ENCODE peak calls at places on chromosomes 16 and 17, in nine cellular contexts. One of them, this sample, is unnamed.

GRCh38 chr17:77458202-77459017 is 317.6 kb downstream of the SEC14L1 start:
- DNase-seq in mesenchymal stem cell: no peak
- DNase-seq in psoas muscle: no peak
- DNase-seq in SK-N-MC: no peak
- DNase-seq in heart left ventricle: no peak
- DNase-seq in body of pancreas: no peak
- DNase-seq in cardiac muscle cell: no peak
- DNase-seq in stomach: no peak
- DNase-seq in IMR-90: no peak
- DNase-seq in this sample: no peak

GRCh38 chr16:14486520-14487303 is 143.3 kb downstream of the PARN start:
- DNase-seq in IMR-90: peak; percentile 94
- DNase-seq in SK-N-MC: peak; percentile 60
- DNase-seq in heart left ventricle: peak; percentile 91
- DNase-seq in mesenchymal stem cell: peak; percentile 92
- DNase-seq in psoas muscle: peak; percentile 76
- DNase-seq in cardiac muscle cell: peak; percentile 96
- DNase-seq in body of pancreas: peak; percentile 95
- DNase-seq in stomach: peak; percentile 92
- DNase-seq in this sample: peak; percentile 85

GRCh38 chr16:46573008-46573833 is 48.0 kb downstream of the SHCBP1 start:
- DNase-seq in psoas muscle: no peak
- DNase-seq in cardiac muscle cell: peak; percentile 14
- DNase-seq in body of pancreas: no peak
- DNase-seq in stomach: no peak
- DNase-seq in mesenchymal stem cell: peak; percentile 75
- DNase-seq in IMR-90: peak; percentile 52
- DNase-seq in heart left ventricle: no peak
- DNase-seq in SK-N-MC: peak; percentile 12
- DNase-seq in this sample: no peak

GRCh38 chr16:46972971-46973456 is 460 bp downstream of the DNAJA2 start:
- DNase-seq in cardiac muscle cell: peak; percentile 16
- DNase-seq in mesenchymal stem cell: peak; percentile 40
- DNase-seq in SK-N-MC: no peak
- DNase-seq in stomach: peak; percentile 50
- DNase-seq in psoas muscle: peak; percentile 37
- DNase-seq in body of pancreas: peak; percentile 44
- DNase-seq in heart left ventricle: peak; percentile 38
- DNase-seq in IMR-90: no peak
- DNase-seq in this sample: peak; percentile 55

GRCh38 chr17:10661377-10661906 is 4.3 kb upstream of the MYH3 start:
- DNase-seq in psoas muscle: no peak
- DNase-seq in SK-N-MC: no peak
- DNase-seq in IMR-90: no peak
- DNase-seq in heart left ventricle: no peak
- DNase-seq in stomach: no peak
- DNase-seq in mesenchymal stem cell: no peak
- DNase-seq in body of pancreas: no peak
- DNase-seq in cardiac muscle cell: no peak
- DNase-seq in this sample: no peak

GRCh38 chr17:80365983-80366382 is 49.0 kb upstream of the ENDOV start:
- DNase-seq in heart left ventricle: no peak
- DNase-seq in psoas muscle: no peak
- DNase-seq in mesenchymal stem cell: no peak
- DNase-seq in stomach: no peak
- DNase-seq in cardiac muscle cell: no peak
- DNase-seq in SK-N-MC: no peak
- DNase-seq in IMR-90: no peak
- DNase-seq in body of pancreas: no peak
- DNase-seq in this sample: peak; percentile 19

GRCh38 chr17:81511800-81512559 is 619 bp downstream of the ACTG1 start:
- DNase-seq in heart left ventricle: peak; percentile 61
- DNase-seq in body of pancreas: no peak
- DNase-seq in psoas muscle: no peak
- DNase-seq in cardiac muscle cell: peak; percentile 43
- DNase-seq in mesenchymal stem cell: no peak
- DNase-seq in stomach: no peak
- DNase-seq in IMR-90: no peak
- DNase-seq in SK-N-MC: no peak
- DNase-seq in this sample: no peak

GRCh38 chr16:1870365-1871082 is 1.4 kb downstream of the MEIOB start:
- DNase-seq in cardiac muscle cell: peak; percentile 23
- DNase-seq in IMR-90: peak; percentile 79
- DNase-seq in SK-N-MC: no peak
- DNase-seq in mesenchymal stem cell: peak; percentile 75
- DNase-seq in stomach: no peak
- DNase-seq in psoas muscle: no peak
- DNase-seq in heart left ventricle: no peak
- DNase-seq in body of pancreas: peak; percentile 15
- DNase-seq in this sample: no peak

GRCh38 chr16:69520800-69521602 is 44.8 kb upstream of the NFAT5 start:
- DNase-seq in mesenchymal stem cell: no peak
- DNase-seq in IMR-90: no peak
- DNase-seq in body of pancreas: no peak
- DNase-seq in SK-N-MC: no peak
- DNase-seq in stomach: no peak
- DNase-seq in psoas muscle: no peak
- DNase-seq in cardiac muscle cell: peak; percentile 30
- DNase-seq in heart left ventricle: no peak
- DNase-seq in this sample: no peak

GRCh38 chr17:56505154-56505756 is 88.2 kb upstream of the NOG start:
- DNase-seq in heart left ventricle: no peak
- DNase-seq in mesenchymal stem cell: no peak
- DNase-seq in body of pancreas: no peak
- DNase-seq in stomach: no peak
- DNase-seq in SK-N-MC: no peak
- DNase-seq in cardiac muscle cell: no peak
- DNase-seq in psoas muscle: no peak
- DNase-seq in IMR-90: no peak
- DNase-seq in this sample: no peak

GRCh38 chr16:1095450-1096163 is 437 bp downstream of the C1QTNF8 start:
- DNase-seq in IMR-90: no peak
- DNase-seq in SK-N-MC: no peak
- DNase-seq in mesenchymal stem cell: no peak
- DNase-seq in body of pancreas: no peak
- DNase-seq in heart left ventricle: no peak
- DNase-seq in psoas muscle: no peak
- DNase-seq in cardiac muscle cell: no peak
- DNase-seq in stomach: no peak
- DNase-seq in this sample: no peak

GRCh38 chr17:10022416-10022815 is 117.3 kb upstream of the RCVRN start:
- DNase-seq in body of pancreas: no peak
- DNase-seq in heart left ventricle: peak; percentile 33
- DNase-seq in cardiac muscle cell: no peak
- DNase-seq in IMR-90: no peak
- DNase-seq in stomach: no peak
- DNase-seq in psoas muscle: peak; percentile 35
- DNase-seq in mesenchymal stem cell: no peak
- DNase-seq in SK-N-MC: no peak
- DNase-seq in this sample: no peak

GRCh38 chr16:81424761-81425160 is 19.8 kb upstream of the CMIP start:
- DNase-seq in SK-N-MC: no peak
- DNase-seq in IMR-90: peak; percentile 34
- DNase-seq in cardiac muscle cell: no peak
- DNase-seq in psoas muscle: no peak
- DNase-seq in body of pancreas: no peak
- DNase-seq in heart left ventricle: no peak
- DNase-seq in mesenchymal stem cell: no peak
- DNase-seq in stomach: no peak
- DNase-seq in this sample: no peak

GRCh38 chr17:75412455-75413317 is 7.2 kb upstream of the GRB2 start:
- DNase-seq in SK-N-MC: no peak
- DNase-seq in IMR-90: peak; percentile 62
- DNase-seq in heart left ventricle: peak; percentile 46
- DNase-seq in stomach: peak; percentile 68
- DNase-seq in mesenchymal stem cell: peak; percentile 81
- DNase-seq in body of pancreas: peak; percentile 60
- DNase-seq in psoas muscle: peak; percentile 35
- DNase-seq in cardiac muscle cell: peak; percentile 72
- DNase-seq in this sample: peak; percentile 64

GRCh38 chr16:22326771-22327445 is 29.7 kb downstream of the POLR3E start:
- DNase-seq in stomach: no peak
- DNase-seq in heart left ventricle: no peak
- DNase-seq in psoas muscle: no peak
- DNase-seq in cardiac muscle cell: no peak
- DNase-seq in body of pancreas: no peak
- DNase-seq in SK-N-MC: no peak
- DNase-seq in IMR-90: no peak
- DNase-seq in mesenchymal stem cell: no peak
- DNase-seq in this sample: no peak

GRCh38 chr17:5545051-5545987 is 39.0 kb downstream of the NLRP1 start:
- DNase-seq in stomach: no peak
- DNase-seq in body of pancreas: no peak
- DNase-seq in heart left ventricle: no peak
- DNase-seq in cardiac muscle cell: no peak
- DNase-seq in IMR-90: peak; percentile 21
- DNase-seq in mesenchymal stem cell: peak; percentile 24
- DNase-seq in psoas muscle: no peak
- DNase-seq in SK-N-MC: no peak
- DNase-seq in this sample: no peak

GRCh38 chr17:5540321-5540720 is 44.0 kb downstream of the NLRP1 start:
- DNase-seq in mesenchymal stem cell: no peak
- DNase-seq in IMR-90: no peak
- DNase-seq in SK-N-MC: no peak
- DNase-seq in body of pancreas: no peak
- DNase-seq in heart left ventricle: no peak
- DNase-seq in cardiac muscle cell: no peak
- DNase-seq in psoas muscle: no peak
- DNase-seq in stomach: no peak
- DNase-seq in this sample: no peak

GRCh38 chr17:5541610-5542202 is 42.6 kb downstream of the NLRP1 start:
- DNase-seq in IMR-90: no peak
- DNase-seq in heart left ventricle: no peak
- DNase-seq in body of pancreas: no peak
- DNase-seq in cardiac muscle cell: no peak
- DNase-seq in mesenchymal stem cell: no peak
- DNase-seq in psoas muscle: no peak
- DNase-seq in stomach: no peak
- DNase-seq in SK-N-MC: no peak
- DNase-seq in this sample: no peak

GRCh38 chr17:5539286-5539685 is 45.0 kb downstream of the NLRP1 start:
- DNase-seq in psoas muscle: no peak
- DNase-seq in body of pancreas: no peak
- DNase-seq in heart left ventricle: no peak
- DNase-seq in SK-N-MC: no peak
- DNase-seq in cardiac muscle cell: no peak
- DNase-seq in mesenchymal stem cell: no peak
- DNase-seq in stomach: no peak
- DNase-seq in IMR-90: no peak
- DNase-seq in this sample: no peak

DNA sequence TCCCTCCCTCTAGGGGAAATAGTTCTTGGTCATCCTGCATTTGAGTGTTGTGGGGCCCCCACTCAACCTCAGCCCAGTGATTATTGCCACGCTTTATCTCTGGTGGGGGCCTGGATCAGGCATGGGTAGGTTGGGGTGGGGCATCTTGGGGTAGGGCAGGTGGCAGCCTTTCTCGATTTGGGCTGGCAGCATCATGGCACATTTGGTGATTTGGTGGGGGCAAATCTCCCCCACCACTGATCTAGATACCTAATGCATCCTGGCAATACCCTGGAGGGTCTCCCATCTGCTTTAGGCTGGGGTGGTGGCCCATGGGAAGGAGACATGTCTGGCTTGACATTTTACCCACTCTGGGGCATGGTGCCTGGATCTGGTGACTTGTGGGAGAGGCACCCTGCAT is 40.2 kb downstream of the NLRP1 start:
- DNase-seq in SK-N-MC: no peak
- DNase-seq in stomach: no peak
- DNase-seq in psoas muscle: no peak
- DNase-seq in body of pancreas: no peak
- DNase-seq in IMR-90: no peak
- DNase-seq in cardiac muscle cell: no peak
- DNase-seq in heart left ventricle: no peak
- DNase-seq in mesenchymal stem cell: no peak
- DNase-seq in this sample: no peak
- H3K36me3 ChIP-seq in SK-N-MC: no peaks in the 10 kb centered on the region
- H3K36me3 ChIP-seq in stomach: peaks cover 47% of the 10 kb centered on the region
- H3K36me3 ChIP-seq in psoas muscle: no peaks in the 10 kb centered on the region
- H3K36me3 ChIP-seq in body of pancreas: no peaks in the 10 kb centered on the region
- H3K36me3 ChIP-seq in IMR-90: peaks cover 28% of the 10 kb centered on the region
- H3K36me3 ChIP-seq in cardiac muscle cell: no peaks in the 10 kb centered on the region
- H3K36me3 ChIP-seq in heart left ventricle: peaks cover 2% of the 10 kb centered on the region
- H3K36me3 ChIP-seq in mesenchymal stem cell: no peaks in the 10 kb centered on the region
- H3K36me3 ChIP-seq in this sample: no peaks in the 10 kb centered on the region

GRCh38 chr16:11875721-11876120 is 24.4 kb upstream of the RSL1D1 start:
- DNase-seq in psoas muscle: no peak
- DNase-seq in stomach: no peak
- DNase-seq in cardiac muscle cell: no peak
- DNase-seq in body of pancreas: no peak
- DNase-seq in SK-N-MC: no peak
- DNase-seq in mesenchymal stem cell: no peak
- DNase-seq in IMR-90: no peak
- DNase-seq in heart left ventricle: no peak
- DNase-seq in this sample: no peak
- H3K36me3 ChIP-seq in psoas muscle: peaks cover 4% of the 10 kb centered on the region
- H3K36me3 ChIP-seq in stomach: peaks cover 94% of the 10 kb centered on the region
- H3K36me3 ChIP-seq in cardiac muscle cell: peaks cover 58% of the 10 kb centered on the region
- H3K36me3 ChIP-seq in body of pancreas: no peaks in the 10 kb centered on the region
- H3K36me3 ChIP-seq in SK-N-MC: peaks cover 68% of the 10 kb centered on the region
- H3K36me3 ChIP-seq in mesenchymal stem cell: peaks cover 22% of the 10 kb centered on the region
- H3K36me3 ChIP-seq in IMR-90: peaks cover 23% of the 10 kb centered on the region
- H3K36me3 ChIP-seq in heart left ventricle: no peaks in the 10 kb centered on the region
- H3K36me3 ChIP-seq in this sample: peaks cover 8% of the 10 kb centered on the region

GRCh38 chr17:28404461-28404811 is 1.6 kb downstream of the SLC46A1 start:
- DNase-seq in cardiac muscle cell: no peak
- DNase-seq in SK-N-MC: no peak
- DNase-seq in heart left ventricle: no peak
- DNase-seq in mesenchymal stem cell: no peak
- DNase-seq in stomach: no peak
- DNase-seq in psoas muscle: no peak
- DNase-seq in body of pancreas: no peak
- DNase-seq in IMR-90: no peak
- DNase-seq in this sample: no peak
- H3K36me3 ChIP-seq in cardiac muscle cell: no peaks in the 10 kb centered on the region
- H3K36me3 ChIP-seq in SK-N-MC: no peaks in the 10 kb centered on the region
- H3K36me3 ChIP-seq in heart left ventricle: no peaks in the 10 kb centered on the region
- H3K36me3 ChIP-seq in mesenchymal stem cell: peaks cover 6% of the 10 kb centered on the region
- H3K36me3 ChIP-seq in stomach: peaks cover 36% of the 10 kb centered on the region
- H3K36me3 ChIP-seq in psoas muscle: no peaks in the 10 kb centered on the region
- H3K36me3 ChIP-seq in body of pancreas: no peaks in the 10 kb centered on the region
- H3K36me3 ChIP-seq in IMR-90: peaks cover 4% of the 10 kb centered on the region
- H3K36me3 ChIP-seq in this sample: no peaks in the 10 kb centered on the region

DNA sequence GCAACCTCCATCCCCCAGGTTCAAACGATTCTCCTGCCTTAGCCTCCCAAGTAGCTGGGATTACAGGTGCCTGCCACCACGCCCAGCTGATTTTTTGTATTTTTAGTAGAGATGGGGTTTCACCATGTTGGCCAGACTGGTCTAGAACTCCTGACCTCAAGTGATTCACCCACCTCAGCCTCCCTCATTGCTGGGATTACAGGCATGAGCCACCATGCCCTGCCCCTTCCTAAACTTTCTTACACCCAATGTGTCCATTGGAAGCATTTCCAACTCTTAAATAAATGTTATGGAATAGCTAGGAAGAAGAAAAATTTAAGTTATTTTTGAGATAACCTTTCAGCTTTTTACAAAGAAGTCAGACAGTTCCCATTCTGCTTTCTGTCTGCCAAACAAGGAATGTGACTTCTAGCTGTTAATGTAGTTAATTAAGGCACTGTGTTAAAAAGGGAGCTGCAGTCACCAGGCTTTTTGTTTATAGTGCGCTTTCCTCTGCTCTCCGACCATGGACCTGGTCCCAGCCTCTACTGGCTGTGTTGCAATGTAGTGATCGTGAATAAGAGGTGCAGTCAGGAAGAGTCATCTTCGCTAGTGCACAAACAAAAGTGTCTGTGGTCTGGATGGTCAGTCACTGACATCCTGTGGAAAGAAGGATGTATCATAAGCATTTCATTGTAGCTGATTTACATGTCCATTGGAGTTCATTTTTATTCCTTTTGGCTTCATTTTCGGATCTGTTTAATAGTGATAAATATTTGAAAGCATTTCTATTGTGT is 39.7 kb downstream of the USP10 start:
- DNase-seq in SK-N-MC: no peak
- DNase-seq in body of pancreas: no peak
- DNase-seq in psoas muscle: no peak
- DNase-seq in IMR-90: peak; percentile 97
- DNase-seq in stomach: no peak
- DNase-seq in mesenchymal stem cell: peak; percentile 98
- DNase-seq in heart left ventricle: no peak
- DNase-seq in cardiac muscle cell: peak; percentile 60
- DNase-seq in this sample: no peak
- H3K36me3 ChIP-seq in SK-N-MC: peaks cover 5% of the 10 kb centered on the region
- H3K36me3 ChIP-seq in body of pancreas: no peaks in the 10 kb centered on the region
- H3K36me3 ChIP-seq in psoas muscle: no peaks in the 10 kb centered on the region
- H3K36me3 ChIP-seq in IMR-90: no peaks in the 10 kb centered on the region
- H3K36me3 ChIP-seq in stomach: peaks cover 6% of the 10 kb centered on the region
- H3K36me3 ChIP-seq in mesenchymal stem cell: peaks cover 26% of the 10 kb centered on the region
- H3K36me3 ChIP-seq in heart left ventricle: peaks cover 3% of the 10 kb centered on the region
- H3K36me3 ChIP-seq in cardiac muscle cell: no peaks in the 10 kb centered on the region
- H3K36me3 ChIP-seq in this sample: no peaks in the 10 kb centered on the region

This sample was measured in aorta.